ENCODE peak calls at places on chromosomes 12 and 14, in nine cellular contexts. B is A673, H is PC-3, L is neural progenitor cell, Y is H1, R is astrocyte, P is hepatocyte, F is GM23248, W is PC-9. Z is an unnamed sample.

GRCh38 chr12:40970320-40970907 is 217.7 kb upstream of the PDZRN4 start:
- DNase-seq in Y (no peak), L (peak), P (no peak), B (peak), H (peak), W (no peak), R (no peak), F (no peak), Z (no peak)

GRCh38 chr14:94646066-94646465 is 33.9 kb downstream of the SERPINA3 start:
- DNase-seq in W (no peak), F (no peak), Y (no peak), L (no peak), B (no peak), H (no peak), P (no peak), R (no peak), Z (no peak)

GRCh38 chr14:50530794-50531193 is 1.6 kb downstream of the MAP4K5 start:
- DNase-seq in H (peak), L (no peak), F (peak), B (no peak), P (no peak), Y (no peak), R (no peak), W (no peak), Z (peak)

GRCh38 chr12:78402366-78403134 is 462.0 kb upstream of the SYT1 start:
- DNase-seq in Y (no peak), H (no peak), R (peak), B (no peak), L (peak), P (no peak), F (no peak), W (no peak), Z (no peak)

GRCh38 chr12:44465139-44465538 is 411.0 kb downstream of the NELL2 start:
- DNase-seq in F (no peak), H (peak), W (no peak), L (peak), Y (no peak), P (peak), R (no peak), B (peak), Z (no peak)

GRCh38 chr12:52650520-52651081 is 1.4 kb downstream of the KRT2 start:
- DNase-seq in B (no peak), Y (no peak), P (no peak), F (peak), R (no peak), H (peak), L (no peak), W (no peak), Z (no peak)

GRCh38 chr12:74449872-74450271 is 87.8 kb upstream of the ATXN7L3B start:
- DNase-seq in P (no peak), R (peak), F (no peak), W (no peak), B (peak), L (no peak), Y (no peak), H (peak), Z (peak)

GRCh38 chr12:42608196-42608825 is 18.8 kb upstream of the PRICKLE1 start:
- DNase-seq in Y (no peak), W (no peak), L (no peak), P (no peak), R (no peak), H (no peak), F (peak), B (no peak), Z (no peak)

GRCh38 chr12:49923878-49924610 is 20.3 kb upstream of the FAIM2 start:
- DNase-seq in Y (no peak), P (no peak), L (no peak), W (no peak), F (peak), R (no peak), B (no peak), H (no peak), Z (no peak)

GRCh38 chr14:81727243-81727642 is 193.6 kb upstream of the SEL1L start:
- DNase-seq in Y (no peak), R (peak), P (peak), H (peak), W (no peak), L (no peak), B (peak), F (no peak), Z (no peak)

GRCh38 chr12:43336962-43337555 is 214.9 kb downstream of the ADAMTS20 start:
- DNase-seq in R (peak), Y (no peak), W (no peak), P (peak), H (peak), L (peak), F (peak), B (peak), Z (peak)

GRCh38 chr14:64723691-64724577 is 19.7 kb downstream of the PLEKHG3 start:
- DNase-seq in P (peak), Y (no peak), R (no peak), W (no peak), F (no peak), L (peak), H (no peak), B (no peak), Z (peak)

GRCh38 chr12:99810718-99811593 is 163.4 kb downstream of the GARIN6 start:
- DNase-seq in Y (no peak), H (peak), P (peak), F (peak), L (no peak), R (peak), B (peak), W (no peak), Z (peak)

GRCh38 chr12:106281056-106281782 is 21.3 kb upstream of the TCP11L2 start:
- DNase-seq in B (no peak), W (no peak), P (no peak), F (no peak), R (no peak), H (peak), Y (no peak), L (no peak), Z (no peak)

GRCh38 chr12:26724309-26724702 is 108.7 kb downstream of the ITPR2 start:
- DNase-seq in H (no peak), F (no peak), L (no peak), P (no peak), R (no peak), W (no peak), B (no peak), Y (no peak), Z (no peak)

GRCh38 chr12:26723379-26724308 is 109.3 kb downstream of the ITPR2 start:
- DNase-seq in F (peak), L (no peak), P (no peak), R (peak), H (peak), B (no peak), Y (no peak), W (no peak), Z (peak)

GRCh38 chr12:26727482-26728204 is 105.4 kb downstream of the ITPR2 start:
- DNase-seq in B (no peak), W (no peak), Y (no peak), P (no peak), F (no peak), L (no peak), R (no peak), H (no peak), Z (no peak)

GRCh38 chr12:26726956-26727355 is 106.0 kb downstream of the ITPR2 start:
- DNase-seq in B (no peak), R (peak), W (no peak), Y (no peak), P (no peak), L (no peak), F (no peak), H (no peak), Z (no peak)

DNA sequence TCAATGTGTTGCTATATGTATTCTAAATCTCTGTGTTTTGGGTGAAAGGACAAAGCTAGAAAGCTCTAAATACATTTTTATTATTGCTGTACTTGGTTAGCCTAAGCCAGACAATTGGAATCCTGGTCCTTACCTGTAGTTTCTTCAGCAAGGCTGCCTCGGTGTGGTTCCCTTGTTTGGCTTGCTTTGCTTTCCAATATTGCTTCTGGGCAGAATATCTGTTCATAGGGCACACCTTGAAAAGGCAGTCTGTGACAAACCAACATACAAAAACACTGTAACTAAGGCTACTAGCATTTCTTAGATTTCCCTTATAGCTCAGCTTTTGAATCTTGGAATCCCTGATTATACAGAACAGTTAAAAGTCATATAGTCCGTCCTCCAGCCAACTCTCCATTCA is 107.5 kb downstream of the ITPR2 start:
- DNase-seq in Y (no peak), F (no peak), R (no peak), W (no peak), P (no peak), L (no peak), B (no peak), H (no peak), Z (no peak)
- H3K27ac ChIP-seq in Y (no peak), F (no peak), R (no peak), W (no peak), P (no peak), L (no peak), B (no peak), H (no peak), Z (peak)

DNA sequence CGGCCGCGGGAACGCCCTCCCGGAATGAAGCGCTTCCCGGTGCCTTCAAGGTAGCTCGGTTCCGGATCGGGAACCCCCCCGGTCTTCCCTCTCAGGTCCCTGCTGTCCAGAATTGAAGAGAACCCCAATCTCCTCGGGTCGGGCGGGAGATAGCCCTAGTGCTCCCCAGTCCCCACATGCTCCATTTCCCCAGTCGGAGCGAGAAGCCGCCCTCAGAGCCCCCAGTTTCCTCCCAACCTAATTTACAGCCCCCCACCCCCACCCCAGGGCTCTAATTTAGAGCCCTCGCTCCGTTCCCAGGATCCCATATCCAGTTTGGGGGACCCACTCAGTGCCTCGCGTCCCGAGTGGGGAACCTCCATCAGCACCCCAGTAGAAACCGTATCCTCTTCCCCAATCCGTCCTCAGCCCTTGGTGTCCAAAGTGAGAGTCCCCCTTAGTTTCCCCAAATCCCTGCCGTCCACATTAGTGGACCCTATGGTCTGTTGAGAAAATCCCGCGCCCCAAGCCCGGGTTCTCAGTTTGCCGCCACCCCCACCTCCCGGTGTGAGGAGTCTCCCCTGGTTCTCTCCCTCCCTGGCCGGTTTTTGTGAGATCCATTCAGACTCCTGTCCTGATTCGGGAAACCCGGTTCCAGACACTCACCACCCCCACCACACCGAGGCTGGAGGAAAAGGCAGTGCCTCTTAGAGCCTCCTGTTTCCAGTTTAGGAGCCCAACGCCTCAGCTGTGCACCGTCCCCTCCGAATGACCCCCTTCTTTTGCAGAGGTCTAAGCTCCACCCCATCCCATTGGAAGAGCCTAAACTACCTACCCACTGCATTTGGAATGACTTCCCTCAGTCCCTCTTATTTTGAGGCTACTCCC is 745 bp upstream of the MSI1 start:
- DNase-seq in W (no peak), R (no peak), F (no peak), Y (no peak), B (no peak), P (no peak), H (no peak), L (peak), Z (no peak)
- TF ChIP-seq EZH2 in W (peak), R (peak), F (peak), Y (no peak), B (peak), P (peak), H (peak), L (no peak), Z (peak)

GRCh38 chr12:122893208-122894151 is 2.4 kb downstream of the VPS37B start:
- DNase-seq in R (no peak), W (no peak), F (no peak), L (no peak), Y (no peak), H (peak), P (no peak), B (no peak), Z (no peak)
- H3K27ac ChIP-seq in R (peak), W (peak), F (peak), L (no peak), Y (no peak), H (peak), P (peak), B (peak), Z (peak)

DNA sequence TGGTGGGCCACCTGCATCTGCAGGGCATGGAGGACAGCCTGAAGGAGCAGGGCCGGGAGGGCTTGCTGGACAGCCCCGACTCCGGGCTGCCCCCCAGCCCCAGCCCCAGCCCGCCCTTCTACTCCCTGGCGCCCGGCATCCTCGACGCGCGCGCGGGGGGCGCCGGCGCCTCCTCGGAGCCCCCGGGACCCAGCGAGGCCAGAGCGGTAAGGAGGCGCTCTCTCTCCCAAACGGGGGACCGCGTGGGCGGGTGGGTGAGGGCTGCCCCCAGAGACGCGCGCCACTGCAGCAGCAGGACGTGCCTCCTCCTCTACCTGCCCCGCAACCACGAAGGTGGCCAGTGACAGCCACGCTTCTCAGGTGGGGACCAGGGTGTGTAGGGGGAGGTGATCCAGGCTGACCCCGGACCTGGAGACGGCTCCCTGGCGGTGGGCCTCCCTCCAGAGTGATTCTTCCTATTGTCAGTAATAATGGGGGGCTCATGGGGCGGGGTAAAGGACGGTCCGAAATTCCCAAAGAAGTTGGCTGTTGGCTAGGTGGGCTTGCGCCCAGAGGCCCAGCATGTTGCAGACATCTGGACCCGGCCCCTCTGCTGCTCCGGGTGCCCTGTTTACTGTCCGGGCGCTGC is 652 bp downstream of the RFLNA start:
- DNase-seq in L (peak), P (no peak), B (no peak), R (no peak), W (no peak), Y (no peak), F (no peak), H (no peak), Z (no peak)
- TF ChIP-seq EZH2 in L (peak), P (no peak), B (no peak), R (no peak), W (no peak), Y (peak), F (peak), H (no peak), Z (peak)

GRCh38 chr12:51238510-51239334 is at the start of gene DAZAP2:
- DNase-seq in R (peak), H (peak), P (peak), L (peak), W (peak), Y (peak), B (peak), F (peak), Z (peak)

GRCh38 chr12:51234533-51234932 is 4.1 kb upstream of the DAZAP2 start:
- DNase-seq in L (no peak), H (no peak), R (no peak), W (no peak), F (no peak), Y (no peak), B (no peak), P (no peak), Z (no peak)

GRCh38 chr12:51240971-51241370 is 2.3 kb downstream of the DAZAP2 start:
- DNase-seq in L (no peak), F (peak), R (peak), P (no peak), Y (no peak), H (peak), B (no peak), W (no peak), Z (peak)

GRCh38 chr12:51242150-51242549 is 3.5 kb downstream of the DAZAP2 start:
- DNase-seq in W (no peak), F (no peak), H (no peak), L (no peak), R (no peak), P (no peak), B (no peak), Y (no peak), Z (no peak)

DNA sequence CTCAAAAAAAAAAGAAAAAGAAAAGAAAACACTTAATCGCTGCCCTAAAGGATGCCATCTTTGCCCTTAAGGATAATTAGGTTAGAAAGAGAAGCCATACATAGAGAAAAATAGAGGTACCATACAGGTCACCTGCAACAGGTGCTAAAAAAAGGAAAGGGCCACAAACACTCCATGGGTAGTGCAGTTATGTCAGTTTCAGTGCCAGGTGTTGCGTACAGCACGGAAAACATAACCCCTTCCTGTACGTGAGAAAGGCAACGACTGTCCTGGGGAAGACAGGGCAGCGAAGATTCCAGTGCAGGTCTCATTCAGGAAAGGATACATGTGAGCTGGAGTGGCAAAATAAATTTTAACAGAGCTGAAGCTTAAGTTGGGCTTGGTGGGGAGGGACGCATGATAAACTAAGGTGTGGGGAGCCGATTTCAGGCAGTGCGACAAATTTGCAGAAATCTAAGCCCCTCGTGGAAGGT is 553 bp upstream of the DAZAP2 start:
- DNase-seq in B (no peak), H (no peak), Y (no peak), L (no peak), W (no peak), R (no peak), F (peak), P (peak), Z (no peak)
- H3K27ac ChIP-seq in B (peak), H (no peak), Y (peak), L (no peak), W (no peak), R (no peak), F (peak), P (peak), Z (peak)

GRCh38 chr14:84657866-84658385 is 872.0 kb upstream of the FLRT2 start:
- DNase-seq in P (no peak), H (no peak), L (no peak), Y (no peak), W (no peak), F (no peak), B (no peak), R (no peak), Z (no peak)
- TF ChIP-seq EZH2 in P (no peak), H (no peak), L (no peak), Y (no peak), W (no peak), F (no peak), B (no peak), R (no peak), Z (no peak)

Z was measured in mammary epithelial cell.